ENCODE peak calls at places on chromosomes 4 and X, in four cellular contexts. One of them, this sample, is unnamed.

GRCh38 chr4:17721496-17722360 is 59.7 kb downstream of the FAM184B start:
- DNase-seq in fibroblast of gingiva: peak; percentile 11
- DNase-seq in lower leg skin: peak; percentile 65
- DNase-seq in colonic mucosa: no peak
- DNase-seq in this sample: no peak

GRCh38 chr4:99352602-99353580 is at the start of gene ADH1C:
- DNase-seq in fibroblast of gingiva: no peak
- DNase-seq in lower leg skin: no peak
- DNase-seq in colonic mucosa: peak; percentile 71
- DNase-seq in this sample: no peak

GRCh38 chr4:39446842-39447573 is 11.7 kb downstream of the RPL9 start:
- DNase-seq in fibroblast of gingiva: peak; percentile 49
- DNase-seq in lower leg skin: peak; percentile 89
- DNase-seq in colonic mucosa: peak; percentile 78
- DNase-seq in this sample: peak; percentile 69

GRCh38 chr4:6746721-6747689 is 31.0 kb downstream of the BLOC1S4 start:
- DNase-seq in fibroblast of gingiva: no peak
- DNase-seq in lower leg skin: no peak
- DNase-seq in colonic mucosa: peak; percentile 88
- DNase-seq in this sample: no peak

GRCh38 chrX:11533211-11533651 is 132.5 kb downstream of the ARHGAP6 start:
- DNase-seq in fibroblast of gingiva: peak; percentile 65
- DNase-seq in lower leg skin: no peak
- DNase-seq in colonic mucosa: no peak
- DNase-seq in this sample: no peak

GRCh38 chr4:7760228-7760627 is 179.4 kb downstream of the AFAP1 start:
- DNase-seq in fibroblast of gingiva: no peak
- DNase-seq in lower leg skin: no peak
- DNase-seq in colonic mucosa: no peak
- DNase-seq in this sample: no peak

GRCh38 chrX:9390121-9390520 is 74.7 kb upstream of the TBL1X start:
- DNase-seq in fibroblast of gingiva: no peak
- DNase-seq in lower leg skin: no peak
- DNase-seq in colonic mucosa: no peak
- DNase-seq in this sample: no peak

GRCh38 chr4:138438608-138439007 is 196.5 kb upstream of the SLC7A11 start:
- DNase-seq in fibroblast of gingiva: peak; percentile 52
- DNase-seq in lower leg skin: no peak
- DNase-seq in colonic mucosa: no peak
- DNase-seq in this sample: no peak

GRCh38 chrX:67692246-67692645 is 148.4 kb downstream of the AR start:
- DNase-seq in fibroblast of gingiva: peak; percentile 44
- DNase-seq in lower leg skin: no peak
- DNase-seq in colonic mucosa: no peak
- DNase-seq in this sample: no peak

GRCh38 chrX:120452131-120452530 is 17.0 kb downstream of the LAMP2 start:
- DNase-seq in fibroblast of gingiva: peak; percentile 45
- DNase-seq in lower leg skin: no peak
- DNase-seq in colonic mucosa: no peak
- DNase-seq in this sample: no peak

GRCh38 chr4:113316879-113317278 is 267.4 kb downstream of the ANK2 start:
- DNase-seq in fibroblast of gingiva: no peak
- DNase-seq in lower leg skin: no peak
- DNase-seq in colonic mucosa: no peak
- DNase-seq in this sample: no peak

GRCh38 chr4:4585012-4585670 is 43.3 kb upstream of the STX18 start:
- DNase-seq in fibroblast of gingiva: peak; percentile 92
- DNase-seq in lower leg skin: peak; percentile 40
- DNase-seq in colonic mucosa: no peak
- DNase-seq in this sample: no peak

GRCh38 chrX:65932173-65933084 is 107.5 kb downstream of the VSIG4 start:
- DNase-seq in fibroblast of gingiva: no peak
- DNase-seq in lower leg skin: no peak
- DNase-seq in colonic mucosa: peak; percentile 42
- DNase-seq in this sample: no peak

GRCh38 chrX:40068048-40068447 is 29.7 kb downstream of the BCOR start:
- DNase-seq in fibroblast of gingiva: peak; percentile 42
- DNase-seq in lower leg skin: no peak
- DNase-seq in colonic mucosa: no peak
- DNase-seq in this sample: no peak

GRCh38 chrX:134990475-134991473 is at the start of gene SMIM10:
- DNase-seq in fibroblast of gingiva: peak; percentile 72
- DNase-seq in lower leg skin: peak; percentile 92
- DNase-seq in colonic mucosa: peak; percentile 67
- DNase-seq in this sample: peak; percentile 75

GRCh38 chr4:140256335-140256734 is 102.4 kb upstream of the MAML3 start:
- DNase-seq in fibroblast of gingiva: peak; percentile 34
- DNase-seq in lower leg skin: no peak
- DNase-seq in colonic mucosa: no peak
- DNase-seq in this sample: no peak

GRCh38 chrX:53156207-53156596 is 62.3 kb downstream of the KANTR start:
- DNase-seq in fibroblast of gingiva: no peak
- DNase-seq in lower leg skin: no peak
- DNase-seq in colonic mucosa: no peak
- DNase-seq in this sample: no peak

GRCh38 chr4:122539861-122540465 is 80.9 kb downstream of the IL21 start:
- DNase-seq in fibroblast of gingiva: no peak
- DNase-seq in lower leg skin: no peak
- DNase-seq in colonic mucosa: no peak
- DNase-seq in this sample: no peak

GRCh38 chrX:79096339-79096638 is 48.2 kb upstream of the GPR174 start:
- DNase-seq in fibroblast of gingiva: no peak
- DNase-seq in lower leg skin: no peak
- DNase-seq in colonic mucosa: no peak
- DNase-seq in this sample: no peak

GRCh38 chrX:153669901-153670731 is 3.5 kb downstream of the PNCK start:
- DNase-seq in fibroblast of gingiva: no peak
- DNase-seq in lower leg skin: peak; percentile 81
- DNase-seq in colonic mucosa: no peak
- DNase-seq in this sample: no peak

GRCh38 chr4:53365121-53365485 is 758 bp downstream of the SCFD2 start:
- DNase-seq in fibroblast of gingiva: no peak
- DNase-seq in lower leg skin: no peak
- DNase-seq in colonic mucosa: peak; percentile 29
- DNase-seq in this sample: no peak

GRCh38 chrX:144586756-144587155 is 660.5 kb upstream of the SPANXN1 start:
- DNase-seq in fibroblast of gingiva: no peak
- DNase-seq in lower leg skin: no peak
- DNase-seq in colonic mucosa: no peak
- DNase-seq in this sample: no peak

GRCh38 chrX:17359500-17359899 is 15.5 kb upstream of the NHS start:
- DNase-seq in fibroblast of gingiva: no peak
- DNase-seq in lower leg skin: no peak
- DNase-seq in colonic mucosa: no peak
- DNase-seq in this sample: no peak

GRCh38 chr4:89556596-89557305 is 249.2 kb upstream of the GPRIN3 start:
- DNase-seq in fibroblast of gingiva: peak; percentile 27
- DNase-seq in lower leg skin: no peak
- DNase-seq in colonic mucosa: no peak
- DNase-seq in this sample: no peak

GRCh38 chr4:33470805-33471204 is 2750.6 kb downstream of the PCDH7 start:
- DNase-seq in fibroblast of gingiva: no peak
- DNase-seq in lower leg skin: no peak
- DNase-seq in colonic mucosa: no peak
- DNase-seq in this sample: no peak

GRCh38 chr4:8832130-8832930 is 39.3 kb downstream of the HMX1 start:
- DNase-seq in fibroblast of gingiva: no peak
- DNase-seq in lower leg skin: peak; percentile 73
- DNase-seq in colonic mucosa: no peak
- DNase-seq in this sample: peak; percentile 44

GRCh38 chr4:155757745-155758265 is 1.0 kb upstream of the GUCY1B1 start:
- DNase-seq in fibroblast of gingiva: no peak
- DNase-seq in lower leg skin: no peak
- DNase-seq in colonic mucosa: no peak
- DNase-seq in this sample: no peak

GRCh38 chr4:124934921-124935320 is 222.4 kb upstream of the ANKRD50 start:
- DNase-seq in fibroblast of gingiva: no peak
- DNase-seq in lower leg skin: no peak
- DNase-seq in colonic mucosa: no peak
- DNase-seq in this sample: no peak

GRCh38 chrX:107752037-107752436 is 23.6 kb downstream of the TSC22D3 start:
- DNase-seq in fibroblast of gingiva: no peak
- DNase-seq in lower leg skin: peak; percentile 50
- DNase-seq in colonic mucosa: no peak
- DNase-seq in this sample: no peak

GRCh38 chr4:121072836-121073362 is 564 bp upstream of the NDNF start:
- DNase-seq in fibroblast of gingiva: no peak
- DNase-seq in lower leg skin: peak; percentile 84
- DNase-seq in colonic mucosa: peak; percentile 49
- DNase-seq in this sample: no peak

GRCh38 chr4:2942532-2943363 is 20.5 kb downstream of the NOP14 start:
- DNase-seq in fibroblast of gingiva: no peak
- DNase-seq in lower leg skin: peak; percentile 88
- DNase-seq in colonic mucosa: peak; percentile 73
- DNase-seq in this sample: no peak

GRCh38 chr4:186149872-186150271 is 41.5 kb upstream of the CYP4V2 start:
- DNase-seq in fibroblast of gingiva: no peak
- DNase-seq in lower leg skin: peak; percentile 91
- DNase-seq in colonic mucosa: peak; percentile 49
- DNase-seq in this sample: peak; percentile 88

GRCh38 chr4:168743576-168743975 is 246.7 kb downstream of the PALLD start:
- DNase-seq in fibroblast of gingiva: peak; percentile 71
- DNase-seq in lower leg skin: no peak
- DNase-seq in colonic mucosa: no peak
- DNase-seq in this sample: no peak

GRCh38 chr4:87038837-87039715 is 104.3 kb downstream of the AFF1 start:
- DNase-seq in fibroblast of gingiva: peak; percentile 60
- DNase-seq in lower leg skin: peak; percentile 88
- DNase-seq in colonic mucosa: no peak
- DNase-seq in this sample: peak; percentile 85

GRCh38 chr4:186939766-186940165 is 216.1 kb upstream of the FAT1 start:
- DNase-seq in fibroblast of gingiva: no peak
- DNase-seq in lower leg skin: no peak
- DNase-seq in colonic mucosa: no peak
- DNase-seq in this sample: no peak